ENCODE peak calls at places on chromosome 1, in eight cellular contexts. One of them, this sample, is unnamed.
A peak's percentile ranks its signal among the peaks of the same experiment; 100 is the strongest.

GRCh38 chr1:32232558-32233304 is 10.5 kb downstream of the EIF3I start:
- DNase-seq in DND-41: no peak
- DNase-seq in CD8-positive, alpha-beta T cell: no peak
- DNase-seq in heart left ventricle: no peak
- DNase-seq in lower lobe of right lung: no peak
- DNase-seq in cardiac muscle cell: no peak
- DNase-seq in foreskin keratinocyte: peak; percentile 42
- DNase-seq in right cardiac atrium: no peak
- DNase-seq in this sample: no peak

GRCh38 chr1:207145401-207146058 is 41.5 kb downstream of the C4BPA start:
- DNase-seq in DND-41: no peak
- DNase-seq in CD8-positive, alpha-beta T cell: no peak
- DNase-seq in heart left ventricle: no peak
- DNase-seq in lower lobe of right lung: no peak
- DNase-seq in cardiac muscle cell: no peak
- DNase-seq in foreskin keratinocyte: no peak
- DNase-seq in right cardiac atrium: no peak
- DNase-seq in this sample: no peak

GRCh38 chr1:199522338-199522737 is 505.2 kb upstream of the NR5A2 start:
- DNase-seq in DND-41: no peak
- DNase-seq in CD8-positive, alpha-beta T cell: no peak
- DNase-seq in heart left ventricle: no peak
- DNase-seq in lower lobe of right lung: no peak
- DNase-seq in cardiac muscle cell: no peak
- DNase-seq in foreskin keratinocyte: peak; percentile 19
- DNase-seq in right cardiac atrium: no peak
- DNase-seq in this sample: no peak

GRCh38 chr1:96808186-96808585 is 86.6 kb downstream of the PTBP2 start:
- DNase-seq in DND-41: no peak
- DNase-seq in CD8-positive, alpha-beta T cell: no peak
- DNase-seq in heart left ventricle: no peak
- DNase-seq in lower lobe of right lung: no peak
- DNase-seq in cardiac muscle cell: peak; percentile 58
- DNase-seq in foreskin keratinocyte: no peak
- DNase-seq in right cardiac atrium: no peak
- DNase-seq in this sample: no peak

GRCh38 chr1:20540281-20540680 is 12.1 kb upstream of the FAM43B start:
- DNase-seq in DND-41: no peak
- DNase-seq in CD8-positive, alpha-beta T cell: no peak
- DNase-seq in heart left ventricle: no peak
- DNase-seq in lower lobe of right lung: no peak
- DNase-seq in cardiac muscle cell: no peak
- DNase-seq in foreskin keratinocyte: no peak
- DNase-seq in right cardiac atrium: no peak
- DNase-seq in this sample: no peak

GRCh38 chr1:168114845-168115244 is 21.9 kb downstream of the GPR161 start:
- DNase-seq in DND-41: no peak
- DNase-seq in CD8-positive, alpha-beta T cell: no peak
- DNase-seq in heart left ventricle: no peak
- DNase-seq in lower lobe of right lung: no peak
- DNase-seq in cardiac muscle cell: no peak
- DNase-seq in foreskin keratinocyte: no peak
- DNase-seq in right cardiac atrium: no peak
- DNase-seq in this sample: no peak

GRCh38 chr1:161835963-161836362 is 69.8 kb downstream of the ATF6 start:
- DNase-seq in DND-41: no peak
- DNase-seq in CD8-positive, alpha-beta T cell: no peak
- DNase-seq in heart left ventricle: no peak
- DNase-seq in lower lobe of right lung: no peak
- DNase-seq in cardiac muscle cell: no peak
- DNase-seq in foreskin keratinocyte: no peak
- DNase-seq in right cardiac atrium: no peak
- DNase-seq in this sample: no peak

GRCh38 chr1:86503477-86504129 is 34.9 kb downstream of the CLCA1 start:
- DNase-seq in DND-41: no peak
- DNase-seq in CD8-positive, alpha-beta T cell: no peak
- DNase-seq in heart left ventricle: peak; percentile 74
- DNase-seq in lower lobe of right lung: peak; percentile 67
- DNase-seq in cardiac muscle cell: no peak
- DNase-seq in foreskin keratinocyte: no peak
- DNase-seq in right cardiac atrium: peak; percentile 82
- DNase-seq in this sample: no peak

GRCh38 chr1:17825273-17826164 is 70.4 kb downstream of the ACTL8 start:
- DNase-seq in DND-41: no peak
- DNase-seq in CD8-positive, alpha-beta T cell: no peak
- DNase-seq in heart left ventricle: no peak
- DNase-seq in lower lobe of right lung: no peak
- DNase-seq in cardiac muscle cell: no peak
- DNase-seq in foreskin keratinocyte: no peak
- DNase-seq in right cardiac atrium: no peak
- DNase-seq in this sample: no peak

GRCh38 chr1:17819129-17819802 is 64.1 kb downstream of the ACTL8 start:
- DNase-seq in DND-41: no peak
- DNase-seq in CD8-positive, alpha-beta T cell: no peak
- DNase-seq in heart left ventricle: peak; percentile 68
- DNase-seq in lower lobe of right lung: no peak
- DNase-seq in cardiac muscle cell: no peak
- DNase-seq in foreskin keratinocyte: no peak
- DNase-seq in right cardiac atrium: peak; percentile 81
- DNase-seq in this sample: no peak

GRCh38 chr1:17826165-17826488 is 71.0 kb downstream of the ACTL8 start:
- DNase-seq in DND-41: peak; percentile 16
- DNase-seq in CD8-positive, alpha-beta T cell: no peak
- DNase-seq in heart left ventricle: peak; percentile 74
- DNase-seq in lower lobe of right lung: peak; percentile 58
- DNase-seq in cardiac muscle cell: peak; percentile 60
- DNase-seq in foreskin keratinocyte: no peak
- DNase-seq in right cardiac atrium: peak; percentile 75
- DNase-seq in this sample: no peak

DNA sequence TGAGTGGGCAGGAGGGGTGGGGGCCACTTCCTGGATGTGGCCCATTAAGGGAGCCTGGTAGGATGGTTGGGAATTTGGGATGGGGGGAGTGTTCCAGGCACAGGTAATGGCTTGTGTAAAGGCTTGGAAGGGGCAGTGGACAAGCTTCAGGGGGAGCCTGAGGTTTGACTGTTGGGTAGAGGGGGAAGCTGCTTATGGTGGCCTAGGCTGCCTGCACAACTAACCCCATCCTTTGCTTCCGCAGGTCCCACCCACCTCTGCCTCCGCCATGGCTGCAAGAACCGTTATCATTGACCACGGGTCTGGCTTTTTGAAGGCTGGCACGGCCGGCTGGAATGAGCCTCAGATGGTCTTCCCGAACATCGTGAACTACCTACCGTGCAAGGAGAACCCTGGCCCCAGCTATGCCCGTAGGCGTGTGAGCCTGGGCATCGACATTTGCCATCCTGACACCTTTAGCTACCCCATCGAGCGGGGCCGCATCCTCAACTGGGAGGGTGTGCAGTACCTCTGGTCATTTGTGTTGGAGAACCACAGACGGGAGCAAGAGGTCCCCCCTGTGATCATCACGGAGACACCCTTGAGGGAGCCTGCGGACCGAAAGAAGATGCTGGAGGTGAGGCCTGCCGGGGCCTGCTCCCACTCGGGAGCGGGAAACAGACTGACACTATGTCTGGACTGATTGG is 67.8 kb downstream of the ACTL8 start:
- DNase-seq in DND-41: no peak
- DNase-seq in CD8-positive, alpha-beta T cell: no peak
- DNase-seq in heart left ventricle: no peak
- DNase-seq in lower lobe of right lung: no peak
- DNase-seq in cardiac muscle cell: no peak
- DNase-seq in foreskin keratinocyte: no peak
- DNase-seq in right cardiac atrium: no peak
- DNase-seq in this sample: no peak
- H3K27me3 ChIP-seq in DND-41: peaks cover 4% of the 10 kb centered on the region
- H3K27me3 ChIP-seq in CD8-positive, alpha-beta T cell: no peaks in the 10 kb centered on the region
- H3K27me3 ChIP-seq in heart left ventricle: no peaks in the 10 kb centered on the region
- H3K27me3 ChIP-seq in lower lobe of right lung: peaks cover 39% of the 10 kb centered on the region
- H3K27me3 ChIP-seq in cardiac muscle cell: no peaks in the 10 kb centered on the region
- H3K27me3 ChIP-seq in foreskin keratinocyte: peaks cover 25% of the 10 kb centered on the region
- H3K27me3 ChIP-seq in right cardiac atrium: no peaks in the 10 kb centered on the region
- H3K27me3 ChIP-seq in this sample: no peaks in the 10 kb centered on the region

DNA sequence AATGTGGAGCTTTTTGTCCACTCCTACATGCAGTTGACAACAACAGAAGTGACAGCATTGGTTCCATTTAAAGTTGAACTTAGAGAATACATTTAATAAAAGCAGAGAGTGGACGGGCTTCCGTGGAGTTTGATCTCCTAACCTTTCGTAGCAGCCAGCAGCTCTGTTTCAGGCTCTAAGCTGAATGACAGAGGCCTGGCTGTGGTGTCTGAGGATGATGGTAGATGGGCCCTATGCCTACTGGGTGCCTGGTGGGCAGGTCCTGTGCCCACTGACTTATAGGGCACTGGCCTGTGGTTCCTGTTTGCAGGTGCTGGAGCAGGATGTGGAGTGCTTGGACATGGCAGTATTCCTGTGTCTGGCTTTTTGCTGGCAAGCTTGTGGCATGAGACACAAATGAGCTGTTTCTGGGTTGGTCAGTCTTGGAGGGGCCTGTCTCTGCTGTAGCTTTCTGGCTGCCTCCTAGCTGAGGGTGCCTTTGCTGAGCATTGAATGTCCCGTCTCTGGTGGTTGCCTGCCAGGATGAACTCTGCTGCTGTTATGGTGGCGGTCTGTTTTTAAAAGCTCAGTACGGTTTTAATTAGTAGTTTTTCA is 54.6 kb downstream of the PRDM2 start:
- DNase-seq in DND-41: no peak
- DNase-seq in CD8-positive, alpha-beta T cell: no peak
- DNase-seq in heart left ventricle: peak; percentile 46
- DNase-seq in lower lobe of right lung: no peak
- DNase-seq in cardiac muscle cell: no peak
- DNase-seq in foreskin keratinocyte: no peak
- DNase-seq in right cardiac atrium: no peak
- DNase-seq in this sample: no peak
- H3K4me1 ChIP-seq in DND-41: peaks cover 26% of the 10 kb centered on the region
- H3K4me1 ChIP-seq in CD8-positive, alpha-beta T cell: peaks cover 83% of the 10 kb centered on the region
- H3K4me1 ChIP-seq in heart left ventricle: peaks cover 65% of the 10 kb centered on the region
- H3K4me1 ChIP-seq in lower lobe of right lung: peaks cover 82% of the 10 kb centered on the region
- H3K4me1 ChIP-seq in cardiac muscle cell: peaks cover 28% of the 10 kb centered on the region
- H3K4me1 ChIP-seq in foreskin keratinocyte: peaks cover 62% of the 10 kb centered on the region
- H3K4me1 ChIP-seq in right cardiac atrium: peaks cover 21% of the 10 kb centered on the region
- H3K4me1 ChIP-seq in this sample: peaks cover 85% of the 10 kb centered on the region

GRCh38 chr1:212007178-212007577 is 28.2 kb downstream of the INTS7 start:
- DNase-seq in DND-41: no peak
- DNase-seq in CD8-positive, alpha-beta T cell: no peak
- DNase-seq in heart left ventricle: no peak
- DNase-seq in lower lobe of right lung: no peak
- DNase-seq in cardiac muscle cell: no peak
- DNase-seq in foreskin keratinocyte: no peak
- DNase-seq in right cardiac atrium: no peak
- DNase-seq in this sample: no peak

GRCh38 chr1:212007896-212008295 is 27.5 kb downstream of the INTS7 start:
- DNase-seq in DND-41: no peak
- DNase-seq in CD8-positive, alpha-beta T cell: no peak
- DNase-seq in heart left ventricle: no peak
- DNase-seq in lower lobe of right lung: no peak
- DNase-seq in cardiac muscle cell: no peak
- DNase-seq in foreskin keratinocyte: no peak
- DNase-seq in right cardiac atrium: no peak
- DNase-seq in this sample: no peak

GRCh38 chr1:212013672-212014071 is 21.7 kb downstream of the INTS7 start:
- DNase-seq in DND-41: no peak
- DNase-seq in CD8-positive, alpha-beta T cell: no peak
- DNase-seq in heart left ventricle: no peak
- DNase-seq in lower lobe of right lung: no peak
- DNase-seq in cardiac muscle cell: no peak
- DNase-seq in foreskin keratinocyte: no peak
- DNase-seq in right cardiac atrium: no peak
- DNase-seq in this sample: no peak

GRCh38 chr1:212010004-212010403 is 25.4 kb downstream of the INTS7 start:
- DNase-seq in DND-41: no peak
- DNase-seq in CD8-positive, alpha-beta T cell: no peak
- DNase-seq in heart left ventricle: no peak
- DNase-seq in lower lobe of right lung: no peak
- DNase-seq in cardiac muscle cell: no peak
- DNase-seq in foreskin keratinocyte: no peak
- DNase-seq in right cardiac atrium: no peak
- DNase-seq in this sample: no peak

GRCh38 chr1:212012034-212012740 is 23.2 kb downstream of the INTS7 start:
- DNase-seq in DND-41: peak; percentile 71
- DNase-seq in CD8-positive, alpha-beta T cell: peak; percentile 71
- DNase-seq in heart left ventricle: no peak
- DNase-seq in lower lobe of right lung: peak; percentile 63
- DNase-seq in cardiac muscle cell: peak; percentile 77
- DNase-seq in foreskin keratinocyte: peak; percentile 51
- DNase-seq in right cardiac atrium: peak; percentile 66
- DNase-seq in this sample: peak; percentile 43
- H3K27me3 ChIP-seq in DND-41: no peaks in the 10 kb centered on the region
- H3K27me3 ChIP-seq in CD8-positive, alpha-beta T cell: no peaks in the 10 kb centered on the region
- H3K27me3 ChIP-seq in heart left ventricle: no peaks in the 10 kb centered on the region
- H3K27me3 ChIP-seq in lower lobe of right lung: no peaks in the 10 kb centered on the region
- H3K27me3 ChIP-seq in cardiac muscle cell: no peaks in the 10 kb centered on the region
- H3K27me3 ChIP-seq in foreskin keratinocyte: no peaks in the 10 kb centered on the region
- H3K27me3 ChIP-seq in right cardiac atrium: no peaks in the 10 kb centered on the region
- H3K27me3 ChIP-seq in this sample: no peaks in the 10 kb centered on the region

GRCh38 chr1:34851431-34852105 is 8.0 kb downstream of the SMIM12 start:
- DNase-seq in DND-41: no peak
- DNase-seq in CD8-positive, alpha-beta T cell: no peak
- DNase-seq in heart left ventricle: peak; percentile 81
- DNase-seq in lower lobe of right lung: peak; percentile 53
- DNase-seq in cardiac muscle cell: no peak
- DNase-seq in foreskin keratinocyte: no peak
- DNase-seq in right cardiac atrium: peak; percentile 92
- DNase-seq in this sample: no peak

GRCh38 chr1:34852677-34853217 is 6.8 kb downstream of the SMIM12 start:
- DNase-seq in DND-41: peak; percentile 88
- DNase-seq in CD8-positive, alpha-beta T cell: peak; percentile 86
- DNase-seq in heart left ventricle: peak; percentile 89
- DNase-seq in lower lobe of right lung: peak; percentile 89
- DNase-seq in cardiac muscle cell: peak; percentile 94
- DNase-seq in foreskin keratinocyte: peak; percentile 85
- DNase-seq in right cardiac atrium: peak; percentile 92
- DNase-seq in this sample: peak; percentile 92

GRCh38 chr1:34846265-34846664 is 13.3 kb downstream of the SMIM12 start:
- DNase-seq in DND-41: no peak
- DNase-seq in CD8-positive, alpha-beta T cell: no peak
- DNase-seq in heart left ventricle: no peak
- DNase-seq in lower lobe of right lung: no peak
- DNase-seq in cardiac muscle cell: no peak
- DNase-seq in foreskin keratinocyte: no peak
- DNase-seq in right cardiac atrium: no peak
- DNase-seq in this sample: no peak

GRCh38 chr1:34847094-34847493 is 12.5 kb downstream of the SMIM12 start:
- DNase-seq in DND-41: no peak
- DNase-seq in CD8-positive, alpha-beta T cell: no peak
- DNase-seq in heart left ventricle: no peak
- DNase-seq in lower lobe of right lung: no peak
- DNase-seq in cardiac muscle cell: no peak
- DNase-seq in foreskin keratinocyte: no peak
- DNase-seq in right cardiac atrium: peak; percentile 56
- DNase-seq in this sample: no peak

DNA sequence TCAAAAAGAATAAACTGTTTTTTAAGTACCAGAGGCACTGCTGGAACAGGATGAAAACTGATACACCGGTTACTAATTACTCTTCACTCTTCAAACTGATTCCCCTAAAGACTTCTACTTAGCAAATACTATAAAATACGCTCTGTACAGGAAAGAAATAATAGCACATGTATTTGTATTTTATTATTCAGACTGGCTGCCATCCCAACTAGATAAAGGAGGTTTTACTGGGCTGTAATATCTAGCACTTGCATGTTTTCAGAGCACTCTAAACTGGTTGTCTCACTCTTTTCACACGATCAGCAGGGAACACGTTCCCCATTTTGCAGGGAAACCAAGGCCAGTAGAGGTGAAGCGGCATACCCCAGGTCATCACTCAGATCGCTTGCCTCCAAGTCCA is 9.2 kb downstream of the SMIM12 start:
- DNase-seq in DND-41: no peak
- DNase-seq in CD8-positive, alpha-beta T cell: no peak
- DNase-seq in heart left ventricle: no peak
- DNase-seq in lower lobe of right lung: no peak
- DNase-seq in cardiac muscle cell: no peak
- DNase-seq in foreskin keratinocyte: no peak
- DNase-seq in right cardiac atrium: no peak
- DNase-seq in this sample: no peak
- H3K4me1 ChIP-seq in DND-41: no peaks in the 10 kb centered on the region
- H3K4me1 ChIP-seq in CD8-positive, alpha-beta T cell: no peaks in the 10 kb centered on the region
- H3K4me1 ChIP-seq in heart left ventricle: peaks cover 61% of the 10 kb centered on the region
- H3K4me1 ChIP-seq in lower lobe of right lung: peaks cover 24% of the 10 kb centered on the region
- H3K4me1 ChIP-seq in cardiac muscle cell: peaks cover 2% of the 10 kb centered on the region
- H3K4me1 ChIP-seq in foreskin keratinocyte: no peaks in the 10 kb centered on the region
- H3K4me1 ChIP-seq in right cardiac atrium: peaks cover 6% of the 10 kb centered on the region
- H3K4me1 ChIP-seq in this sample: no peaks in the 10 kb centered on the region

This sample was measured in CD8-positive, alpha-beta memory T cell.